ENCODE peak calls at places on chromosomes 1 and 21, in seven cellular contexts. Q, E, P, C, G, V and S are unnamed samples.

GRCh38 chr1:47794081-47794480 is 203.1 kb downstream of the TRABD2B start:
- DNase-seq in E (no peak), V (no peak), Q (no peak), C (no peak), P (no peak), G (no peak), S (no peak)

GRCh38 chr1:180948357-180948756 is 35.7 kb downstream of the KIAA1614 start:
- DNase-seq in C (no peak), G (no peak), V (no peak), E (no peak), P (no peak), Q (no peak), S (no peak)

GRCh38 chr1:235972316-235973090 is 92.4 kb downstream of the NID1 start:
- DNase-seq in C (no peak), G (peak), Q (no peak), P (peak), E (peak), V (no peak), S (peak)

GRCh38 chr1:47659141-47659540 is 221.3 kb downstream of the FOXD2 start:
- DNase-seq in G (no peak), E (no peak), V (no peak), P (no peak), C (no peak), Q (no peak), S (no peak)

GRCh38 chr1:245874942-245875580 is 632.0 kb downstream of the SMYD3 start:
- DNase-seq in G (peak), V (peak), P (peak), Q (no peak), E (peak), C (peak), S (peak)

GRCh38 chr21:37119421-37120218 is 46.6 kb downstream of the TTC3 start:
- DNase-seq in V (no peak), C (no peak), E (no peak), Q (no peak), P (no peak), G (no peak), S (no peak)

GRCh38 chr1:236904874-236905741 is 99.1 kb downstream of the MT1HL1 start:
- DNase-seq in Q (no peak), V (no peak), P (peak), G (peak), C (no peak), E (peak), S (peak)

GRCh38 chr1:109115685-109116084 is 1.8 kb downstream of the ELAPOR1 start:
- DNase-seq in G (no peak), C (no peak), V (no peak), P (no peak), Q (no peak), E (no peak), S (no peak)

GRCh38 chr1:88216441-88216840 is 467.6 kb upstream of the PKN2 start:
- DNase-seq in E (no peak), C (no peak), G (no peak), Q (no peak), P (no peak), V (no peak), S (no peak)

GRCh38 chr1:3463408-3463811 is 8.9 kb downstream of the ARHGEF16 start:
- DNase-seq in Q (no peak), E (no peak), P (no peak), V (no peak), C (no peak), G (no peak), S (no peak)

GRCh38 chr1:206517784-206518183 is 10.5 kb downstream of the RASSF5 start:
- DNase-seq in G (no peak), Q (no peak), E (no peak), V (no peak), C (peak), P (no peak), S (no peak)

GRCh38 chr1:150076985-150077384 is 9.4 kb downstream of the VPS45 start:
- DNase-seq in V (no peak), Q (no peak), C (no peak), P (no peak), E (no peak), G (no peak), S (no peak)

GRCh38 chr1:6148497-6149241 is 31.5 kb downstream of the CHD5 start:
- DNase-seq in P (no peak), V (peak), Q (no peak), G (no peak), C (peak), E (peak), S (peak)

GRCh38 chr1:191305370-191305769 is 827.7 kb upstream of the BRINP3 start:
- DNase-seq in Q (no peak), V (no peak), E (no peak), G (no peak), C (no peak), P (no peak), S (no peak)